ENCODE peak calls at places on chromosomes 13 and 19, in seven cellular contexts. B is H9, K is mesendoderm, S is neuronal stem cell, Z is mesenchymal stem cell, T is IMR-90, O is trophoblast cell. F is an unnamed sample.
A peak's percentile ranks its signal among the peaks of the same experiment; 100 is the strongest.

GRCh38 chr19:35533822-35534521 is 716 bp downstream of the GAPDHS start:
- DNase-seq in B (peak; percentile 71), Z (peak; percentile 40), T (peak; percentile 57), O (no peak), K (peak; percentile 86), S (no peak), F (no peak)

GRCh38 chr19:40754611-40755247 is 3.7 kb downstream of the SNRPA start:
- DNase-seq in B (no peak), Z (peak; percentile 40), T (peak; percentile 19), S (no peak), O (peak; percentile 84), K (no peak), F (no peak)

GRCh38 chr13:90846956-90847355 is 500.5 kb upstream of the MIR17HG start:
- DNase-seq in T (no peak), K (no peak), B (no peak), Z (no peak), S (no peak), O (no peak), F (no peak)

GRCh38 chr19:54030895-54031586 is 32.7 kb downstream of the VSTM1 start:
- DNase-seq in Z (no peak), S (no peak), B (no peak), T (peak; percentile 24), K (peak; percentile 47), O (no peak), F (no peak)

GRCh38 chr19:37329686-37330085 is 41.2 kb upstream of the ZNF527 start:
- DNase-seq in Z (no peak), T (no peak), O (no peak), S (no peak), B (peak; percentile 59), K (peak; percentile 73), F (no peak)

GRCh38 chr19:43619262-43620060 is at the start of gene ZNF428:
- DNase-seq in S (peak; percentile 96), K (peak; percentile 98), Z (peak; percentile 93), O (peak; percentile 80), B (peak; percentile 95), T (peak; percentile 88), F (peak; percentile 89)

GRCh38 chr13:111485491-111486250 is 165.2 kb downstream of the TEX29 start:
- DNase-seq in B (no peak), Z (no peak), T (no peak), O (no peak), S (no peak), K (no peak), F (no peak)

GRCh38 chr19:43455321-43456113 is 9.9 kb downstream of the LYPD3 start:
- DNase-seq in O (no peak), K (no peak), T (no peak), Z (no peak), S (no peak), B (no peak), F (no peak)

GRCh38 chr13:32390484-32390883 is 37.4 kb downstream of the N4BP2L1 start:
- DNase-seq in S (no peak), Z (no peak), O (no peak), T (no peak), B (no peak), K (no peak), F (no peak)

GRCh38 chr13:99733346-99733745 is 232.1 kb downstream of the TM9SF2 start:
- DNase-seq in O (no peak), B (no peak), Z (no peak), K (no peak), T (no peak), S (no peak), F (no peak)

GRCh38 chr19:42295831-42296525 is 6.0 kb upstream of the PRR19 start:
- DNase-seq in S (peak; percentile 65), K (peak; percentile 83), B (peak; percentile 91), Z (peak; percentile 66), O (peak; percentile 72), T (peak; percentile 41), F (peak; percentile 100)

GRCh38 chr19:1014161-1015060 is 6.5 kb downstream of the TMEM259 start:
- DNase-seq in Z (no peak), O (no peak), K (no peak), T (no peak), B (no peak), S (no peak), F (no peak)

GRCh38 chr13:74174810-74175209 is 40.6 kb upstream of the KLF12 start:
- DNase-seq in S (no peak), T (no peak), O (no peak), K (no peak), Z (no peak), B (no peak), F (no peak)

GRCh38 chr13:110232756-110233155 is 74.2 kb downstream of the COL4A1 start:
- DNase-seq in B (no peak), O (no peak), T (no peak), S (no peak), Z (no peak), K (no peak), F (peak; percentile 32)

GRCh38 chr19:2483084-2483483 is 7.2 kb downstream of the GADD45B start:
- DNase-seq in B (no peak), T (no peak), K (no peak), Z (peak; percentile 49), S (no peak), O (no peak), F (no peak)

GRCh38 chr19:44698492-44699201 is at the start of gene CEACAM16:
- DNase-seq in B (no peak), S (no peak), O (no peak), K (no peak), T (no peak), Z (no peak), F (no peak)

GRCh38 chr13:50588736-50589135 is 254.8 kb downstream of the DLEU7 start:
- DNase-seq in B (no peak), Z (no peak), O (no peak), T (no peak), K (no peak), S (no peak), F (no peak)

GRCh38 chr19:14505488-14506239 is 9.7 kb upstream of the GIPC1 start:
- DNase-seq in T (peak; percentile 76), K (peak; percentile 83), O (peak; percentile 95), S (no peak), Z (peak; percentile 86), B (peak; percentile 90), F (peak; percentile 97)

GRCh38 chr13:86446311-86446710 is 647.1 kb upstream of the SLITRK6 start:
- DNase-seq in B (peak; percentile 66), S (no peak), K (peak; percentile 63), T (peak; percentile 13), O (no peak), Z (no peak), F (no peak)

DNA sequence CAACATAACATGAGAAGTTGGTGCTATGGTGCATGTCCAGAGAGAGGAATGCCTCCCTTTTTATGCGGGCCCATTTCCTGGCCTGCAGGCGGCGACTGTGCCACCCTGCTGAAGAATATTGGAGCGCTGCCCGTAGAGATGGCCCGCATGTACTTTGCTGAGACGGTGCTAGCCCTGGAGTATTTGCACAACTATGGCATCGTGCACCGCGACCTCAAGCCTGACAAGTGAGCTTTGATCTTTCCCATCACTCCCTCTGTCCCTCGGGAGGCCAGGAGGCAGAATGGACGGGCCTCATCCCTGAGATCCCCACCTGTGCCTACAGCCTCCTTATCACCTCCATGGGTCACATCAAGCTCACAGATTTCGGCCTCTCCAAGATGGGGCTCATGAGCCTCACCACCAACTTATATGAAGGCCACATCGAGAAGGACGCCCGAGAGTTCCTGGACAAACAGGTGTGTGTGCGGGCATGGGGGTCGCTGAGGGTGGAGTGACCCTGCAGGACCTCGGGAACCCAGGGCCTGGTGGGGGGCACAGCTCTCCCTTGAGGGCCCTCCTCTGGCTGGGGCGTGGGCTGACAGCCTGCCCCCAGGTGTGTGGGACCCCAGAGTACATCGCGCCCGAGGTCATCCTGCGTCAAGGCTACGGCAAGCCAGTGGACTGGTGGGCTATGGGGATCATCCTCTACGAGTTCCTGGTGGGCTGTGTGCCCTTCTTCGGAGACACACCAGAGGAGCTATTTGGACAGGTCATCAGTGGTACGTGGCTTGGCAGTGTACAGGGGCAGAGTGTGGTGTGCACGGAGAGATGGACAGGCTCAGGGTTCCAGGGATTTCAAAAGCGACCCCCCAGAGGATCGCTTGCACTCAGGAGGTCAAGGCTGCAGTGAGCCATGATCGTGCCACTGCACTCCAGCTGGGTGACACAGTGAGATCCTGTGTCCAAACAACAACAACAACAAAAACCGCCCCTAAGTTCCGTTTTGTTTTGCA is 16.2 kb downstream of the DNASE2 start:
- DNase-seq in Z (no peak), B (no peak), T (no peak), S (no peak), O (no peak), K (no peak), F (no peak)
- H2BK120ac ChIP-seq in Z (no peak overlapping the region), B (no peak overlapping the region), T (no peak overlapping the region), S (peak overlapping the region; percentile 87), O (no peak overlapping the region), K (no peak overlapping the region), F (no peak overlapping the region)

GRCh38 chr13:46347277-46347676 is 39.8 kb downstream of the RUBCNL start:
- DNase-seq in B (no peak), T (no peak), S (no peak), Z (no peak), K (no peak), O (no peak), F (no peak)
- H2BK120ac ChIP-seq in B (no peak overlapping the region), T (no peak overlapping the region), S (no peak overlapping the region), Z (no peak overlapping the region), K (no peak overlapping the region), O (no peak overlapping the region), F (no peak overlapping the region)

GRCh38 chr19:55461974-55462628 is 659 bp upstream of the ISOC2 start:
- DNase-seq in K (no peak), Z (peak; percentile 50), O (no peak), S (no peak), T (peak; percentile 33), B (no peak), F (no peak)
- H2BK120ac ChIP-seq in K (no peak overlapping the region), Z (no peak overlapping the region), O (no peak overlapping the region), S (no peak overlapping the region), T (no peak overlapping the region), B (no peak overlapping the region), F (no peak overlapping the region)

DNA sequence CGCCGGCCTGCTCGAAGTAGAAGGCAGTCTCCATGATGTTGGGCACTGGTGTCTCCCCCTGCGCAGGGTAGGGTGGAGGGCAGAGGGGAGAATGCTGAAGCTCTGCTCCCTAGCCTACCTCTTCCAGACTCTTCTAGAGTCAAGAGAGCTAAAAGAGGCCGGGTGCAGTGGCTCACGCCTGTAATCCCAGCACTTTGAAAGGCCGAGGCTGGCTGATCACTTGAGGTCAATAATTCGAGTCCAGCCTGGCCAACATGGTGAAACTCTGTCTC is 10.2 kb downstream of the RSPH6A start:
- DNase-seq in K (no peak), S (no peak), Z (no peak), T (no peak), B (no peak), O (no peak), F (no peak)
- H2BK120ac ChIP-seq in K (no peak overlapping the region), S (no peak overlapping the region), Z (no peak overlapping the region), T (no peak overlapping the region), B (no peak overlapping the region), O (no peak overlapping the region), F (no peak overlapping the region)

GRCh38 chr13:46380242-46380641 is 6.8 kb downstream of the RUBCNL start:
- DNase-seq in O (no peak), T (no peak), Z (no peak), S (no peak), B (no peak), K (no peak), F (no peak)
- H2BK120ac ChIP-seq in O (no peak overlapping the region), T (no peak overlapping the region), Z (no peak overlapping the region), S (no peak overlapping the region), B (no peak overlapping the region), K (no peak overlapping the region), F (no peak overlapping the region)

GRCh38 chr13:82847595-82847994 is 1034.7 kb downstream of the SLITRK1 start:
- DNase-seq in Z (no peak), B (no peak), K (peak; percentile 4), O (peak; percentile 9), T (no peak), S (no peak), F (no peak)
- H2BK120ac ChIP-seq in Z (no peak overlapping the region), B (no peak overlapping the region), K (no peak overlapping the region), O (no peak overlapping the region), T (no peak overlapping the region), S (no peak overlapping the region), F (no peak overlapping the region)

GRCh38 chr19:56115490-56115889 is 5.6 kb downstream of the ZNF787 start:
- DNase-seq in S (no peak), B (no peak), O (no peak), K (no peak), T (no peak), Z (no peak), F (no peak)
- H2BK120ac ChIP-seq in S (no peak overlapping the region), B (no peak overlapping the region), O (no peak overlapping the region), K (no peak overlapping the region), T (no peak overlapping the region), Z (no peak overlapping the region), F (no peak overlapping the region)

F was measured in H1.